ENCODE peak calls at places on chromosome 4, in nine cellular contexts. C, A, K, L, B, V, Y, G and W are unnamed samples.
A peak's percentile ranks its signal among the peaks of the same experiment; 100 is the strongest.

GRCh38 chr4:2834001-2834921 is 9.4 kb upstream of the ADD1 start:
- DNase-seq in Y (no peak), B (peak; percentile 11), L (no peak), V (no peak), A (no peak), K (no peak), C (no peak), G (no peak), W (no peak)

GRCh38 chr4:90845777-90846176 is 718.6 kb downstream of the CCSER1 start:
- DNase-seq in A (no peak), L (no peak), Y (peak; percentile 54), B (no peak), K (no peak), G (no peak), V (no peak), C (no peak), W (no peak)

GRCh38 chr4:3452376-3452775 is 10.6 kb downstream of the HGFAC start:
- DNase-seq in G (no peak), B (peak; percentile 12), K (no peak), L (no peak), V (no peak), A (no peak), Y (peak; percentile 13), C (no peak), W (no peak)

GRCh38 chr4:1191621-1192020 is 19.2 kb upstream of the SPON2 start:
- DNase-seq in A (no peak), B (no peak), G (no peak), Y (no peak), K (no peak), V (no peak), L (no peak), C (peak; percentile 0), W (peak; percentile 35)

GRCh38 chr4:30068234-30068633 is 651.9 kb upstream of the PCDH7 start:
- DNase-seq in G (no peak), V (no peak), A (no peak), L (no peak), K (peak; percentile 0), C (peak; percentile 0), Y (no peak), B (no peak), W (no peak)

GRCh38 chr4:80045831-80046230 is 27.2 kb downstream of the ANTXR2 start:
- DNase-seq in B (no peak), C (no peak), A (no peak), L (no peak), K (peak; percentile 69), Y (no peak), V (no peak), G (no peak), W (no peak)

GRCh38 chr4:87038837-87039715 is 104.3 kb downstream of the AFF1 start:
- DNase-seq in A (peak; percentile 3), C (peak; percentile 47), L (no peak), B (peak; percentile 65), V (no peak), G (no peak), Y (peak; percentile 17), K (peak; percentile 98), W (peak; percentile 76)

GRCh38 chr4:63325140-63325539 is 1084.1 kb downstream of the TECRL start:
- DNase-seq in A (no peak), V (no peak), C (no peak), L (no peak), G (no peak), B (no peak), Y (peak; percentile 23), K (no peak), W (no peak)

GRCh38 chr4:14898989-14899388 is 103.3 kb upstream of the CPEB2 start:
- DNase-seq in V (no peak), B (no peak), K (no peak), Y (no peak), G (no peak), A (no peak), L (no peak), C (no peak), W (no peak)

GRCh38 chr4:141921293-141921692 is 284.9 kb downstream of the IL15 start:
- DNase-seq in A (no peak), C (peak; percentile 20), B (no peak), K (no peak), V (no peak), G (no peak), Y (no peak), L (no peak), W (no peak)

GRCh38 chr4:182339246-182339645 is 96.0 kb downstream of the TENM3 start:
- DNase-seq in G (no peak), V (no peak), L (no peak), A (no peak), C (no peak), Y (no peak), B (no peak), K (no peak), W (no peak)

GRCh38 chr4:1416051-1416947 is 10.1 kb upstream of the NKX1-1 start:
- DNase-seq in V (no peak), C (no peak), B (no peak), K (no peak), G (no peak), A (no peak), L (no peak), Y (no peak), W (no peak)

GRCh38 chr4:130053723-130054122 is 957.8 kb downstream of the C4orf33 start:
- DNase-seq in Y (no peak), A (no peak), K (no peak), B (no peak), V (no peak), C (no peak), G (no peak), L (no peak), W (no peak)

GRCh38 chr4:152408514-152409327 is 127.2 kb downstream of the FBXW7 start:
- DNase-seq in K (peak; percentile 64), Y (peak; percentile 55), V (peak; percentile 29), G (no peak), A (no peak), C (peak; percentile 45), B (no peak), L (no peak), W (no peak)

GRCh38 chr4:42515156-42515884 is 118.0 kb downstream of the SHISA3 start:
- DNase-seq in K (peak; percentile 18), Y (no peak), V (no peak), C (peak; percentile 16), A (no peak), B (no peak), G (no peak), L (no peak), W (no peak)

GRCh38 chr4:38803833-38804653 is 548 bp downstream of the TLR1 start:
- DNase-seq in K (no peak), G (no peak), V (no peak), Y (peak; percentile 23), A (no peak), L (no peak), B (no peak), C (peak; percentile 98), W (no peak)

GRCh38 chr4:15765910-15766703 is 12.0 kb upstream of the CD38 start:
- DNase-seq in A (no peak), B (no peak), L (peak; percentile 11), V (peak; percentile 79), G (no peak), Y (no peak), K (no peak), C (peak; percentile 46), W (no peak)

GRCh38 chr4:5921074-5921473 is 28.2 kb upstream of the CRMP1 start:
- DNase-seq in V (no peak), A (no peak), G (no peak), L (no peak), C (no peak), Y (peak; percentile 1), B (no peak), K (peak; percentile 19), W (no peak)

GRCh38 chr4:164514765-164515164 is 239.2 kb upstream of the SMIM31 start:
- DNase-seq in A (no peak), L (no peak), G (no peak), C (no peak), Y (peak; percentile 45), K (no peak), B (no peak), V (no peak), W (no peak)

GRCh38 chr4:762211-763190 is 56.9 kb downstream of the PCGF3 start:
- DNase-seq in G (no peak), V (no peak), L (no peak), B (no peak), K (peak; percentile 37), A (no peak), C (no peak), Y (peak; percentile 23), W (no peak)

GRCh38 chr4:78379040-78379439 is 172.5 kb upstream of the ANXA3 start:
- DNase-seq in G (no peak), L (no peak), V (no peak), A (no peak), B (no peak), Y (peak; percentile 5), K (peak; percentile 7), C (no peak), W (no peak)

GRCh38 chr4:144376905-144377304 is 236.4 kb upstream of the GYPA start:
- DNase-seq in L (no peak), B (no peak), V (no peak), G (no peak), Y (no peak), A (no peak), C (no peak), K (no peak), W (no peak)